ENCODE peak calls at places on chromosomes 1 and 21, in ten cellular contexts. One of them, this sample, is unnamed.

GRCh38 chr21:28099296-28099695 is 893.4 kb downstream of the LTN1 start:
- DNase-seq in cardiac fibroblast: peak
- DNase-seq in A549: no peak
- DNase-seq in fibroblast of villous mesenchyme: peak
- DNase-seq in PC-3: no peak
- DNase-seq in fibroblast of mammary gland: peak
- DNase-seq in astrocyte of the spinal cord: no peak
- DNase-seq in tibial nerve: no peak
- DNase-seq in kidney epithelial cell: no peak
- DNase-seq in AG10803: peak
- DNase-seq in this sample: no peak

GRCh38 chr1:163258181-163258580 is 55.5 kb upstream of the RGS5 start:
- DNase-seq in cardiac fibroblast: peak
- DNase-seq in A549: no peak
- DNase-seq in fibroblast of villous mesenchyme: peak
- DNase-seq in PC-3: peak
- DNase-seq in fibroblast of mammary gland: peak
- DNase-seq in astrocyte of the spinal cord: peak
- DNase-seq in tibial nerve: no peak
- DNase-seq in kidney epithelial cell: no peak
- DNase-seq in AG10803: peak
- DNase-seq in this sample: no peak

GRCh38 chr1:241237873-241238272 is 119.1 kb downstream of the RGS7 start:
- DNase-seq in cardiac fibroblast: no peak
- DNase-seq in A549: no peak
- DNase-seq in fibroblast of villous mesenchyme: no peak
- DNase-seq in PC-3: no peak
- DNase-seq in fibroblast of mammary gland: no peak
- DNase-seq in astrocyte of the spinal cord: no peak
- DNase-seq in tibial nerve: no peak
- DNase-seq in kidney epithelial cell: no peak
- DNase-seq in AG10803: no peak
- DNase-seq in this sample: no peak

GRCh38 chr1:207822124-207822601 is 70.3 kb downstream of the CD46 start:
- DNase-seq in cardiac fibroblast: no peak
- DNase-seq in A549: no peak
- DNase-seq in fibroblast of villous mesenchyme: no peak
- DNase-seq in PC-3: no peak
- DNase-seq in fibroblast of mammary gland: no peak
- DNase-seq in astrocyte of the spinal cord: no peak
- DNase-seq in tibial nerve: no peak
- DNase-seq in kidney epithelial cell: no peak
- DNase-seq in AG10803: no peak
- DNase-seq in this sample: no peak

GRCh38 chr1:230079211-230079590 is 12.2 kb downstream of the GALNT2 start:
- DNase-seq in cardiac fibroblast: no peak
- DNase-seq in A549: no peak
- DNase-seq in fibroblast of villous mesenchyme: no peak
- DNase-seq in PC-3: no peak
- DNase-seq in fibroblast of mammary gland: no peak
- DNase-seq in astrocyte of the spinal cord: no peak
- DNase-seq in tibial nerve: no peak
- DNase-seq in kidney epithelial cell: no peak
- DNase-seq in AG10803: no peak
- DNase-seq in this sample: no peak

GRCh38 chr1:201683397-201683796 is 144.5 kb downstream of the NAV1 start:
- DNase-seq in cardiac fibroblast: no peak
- DNase-seq in A549: no peak
- DNase-seq in fibroblast of villous mesenchyme: no peak
- DNase-seq in PC-3: no peak
- DNase-seq in fibroblast of mammary gland: no peak
- DNase-seq in astrocyte of the spinal cord: no peak
- DNase-seq in tibial nerve: no peak
- DNase-seq in kidney epithelial cell: no peak
- DNase-seq in AG10803: no peak
- DNase-seq in this sample: no peak

GRCh38 chr1:19199393-19200280 is 10.4 kb downstream of the UBR4 start:
- DNase-seq in cardiac fibroblast: no peak
- DNase-seq in A549: no peak
- DNase-seq in fibroblast of villous mesenchyme: no peak
- DNase-seq in PC-3: no peak
- DNase-seq in fibroblast of mammary gland: no peak
- DNase-seq in astrocyte of the spinal cord: no peak
- DNase-seq in tibial nerve: no peak
- DNase-seq in kidney epithelial cell: no peak
- DNase-seq in AG10803: no peak
- DNase-seq in this sample: no peak

GRCh38 chr1:102772831-102773230 is 335.5 kb downstream of the COL11A1 start:
- DNase-seq in cardiac fibroblast: no peak
- DNase-seq in A549: peak
- DNase-seq in fibroblast of villous mesenchyme: no peak
- DNase-seq in PC-3: peak
- DNase-seq in fibroblast of mammary gland: no peak
- DNase-seq in astrocyte of the spinal cord: no peak
- DNase-seq in tibial nerve: no peak
- DNase-seq in kidney epithelial cell: no peak
- DNase-seq in AG10803: no peak
- DNase-seq in this sample: no peak

GRCh38 chr21:14591882-14592281 is 45.8 kb upstream of the SAMSN1 start:
- DNase-seq in cardiac fibroblast: peak
- DNase-seq in A549: no peak
- DNase-seq in fibroblast of villous mesenchyme: peak
- DNase-seq in PC-3: peak
- DNase-seq in fibroblast of mammary gland: peak
- DNase-seq in astrocyte of the spinal cord: peak
- DNase-seq in tibial nerve: peak
- DNase-seq in kidney epithelial cell: peak
- DNase-seq in AG10803: peak
- DNase-seq in this sample: peak

GRCh38 chr1:61419681-61420080 is 305.3 kb downstream of the TM2D1 start:
- DNase-seq in cardiac fibroblast: no peak
- DNase-seq in A549: no peak
- DNase-seq in fibroblast of villous mesenchyme: no peak
- DNase-seq in PC-3: no peak
- DNase-seq in fibroblast of mammary gland: no peak
- DNase-seq in astrocyte of the spinal cord: no peak
- DNase-seq in tibial nerve: no peak
- DNase-seq in kidney epithelial cell: no peak
- DNase-seq in AG10803: no peak
- DNase-seq in this sample: no peak

GRCh38 chr1:19706136-19706535 is 41.5 kb downstream of the HTR6 start:
- DNase-seq in cardiac fibroblast: no peak
- DNase-seq in A549: no peak
- DNase-seq in fibroblast of villous mesenchyme: no peak
- DNase-seq in PC-3: no peak
- DNase-seq in fibroblast of mammary gland: no peak
- DNase-seq in astrocyte of the spinal cord: no peak
- DNase-seq in tibial nerve: no peak
- DNase-seq in kidney epithelial cell: no peak
- DNase-seq in AG10803: no peak
- DNase-seq in this sample: no peak

GRCh38 chr1:54814571-54814970 is 13.4 kb upstream of the TTC22 start:
- DNase-seq in cardiac fibroblast: no peak
- DNase-seq in A549: no peak
- DNase-seq in fibroblast of villous mesenchyme: no peak
- DNase-seq in PC-3: no peak
- DNase-seq in fibroblast of mammary gland: no peak
- DNase-seq in astrocyte of the spinal cord: no peak
- DNase-seq in tibial nerve: no peak
- DNase-seq in kidney epithelial cell: no peak
- DNase-seq in AG10803: no peak
- DNase-seq in this sample: no peak

GRCh38 chr1:54375331-54376084 is 30.7 kb downstream of the SSBP3 start:
- DNase-seq in cardiac fibroblast: no peak
- DNase-seq in A549: no peak
- DNase-seq in fibroblast of villous mesenchyme: no peak
- DNase-seq in PC-3: no peak
- DNase-seq in fibroblast of mammary gland: no peak
- DNase-seq in astrocyte of the spinal cord: no peak
- DNase-seq in tibial nerve: no peak
- DNase-seq in kidney epithelial cell: no peak
- DNase-seq in AG10803: no peak
- DNase-seq in this sample: no peak

DNA sequence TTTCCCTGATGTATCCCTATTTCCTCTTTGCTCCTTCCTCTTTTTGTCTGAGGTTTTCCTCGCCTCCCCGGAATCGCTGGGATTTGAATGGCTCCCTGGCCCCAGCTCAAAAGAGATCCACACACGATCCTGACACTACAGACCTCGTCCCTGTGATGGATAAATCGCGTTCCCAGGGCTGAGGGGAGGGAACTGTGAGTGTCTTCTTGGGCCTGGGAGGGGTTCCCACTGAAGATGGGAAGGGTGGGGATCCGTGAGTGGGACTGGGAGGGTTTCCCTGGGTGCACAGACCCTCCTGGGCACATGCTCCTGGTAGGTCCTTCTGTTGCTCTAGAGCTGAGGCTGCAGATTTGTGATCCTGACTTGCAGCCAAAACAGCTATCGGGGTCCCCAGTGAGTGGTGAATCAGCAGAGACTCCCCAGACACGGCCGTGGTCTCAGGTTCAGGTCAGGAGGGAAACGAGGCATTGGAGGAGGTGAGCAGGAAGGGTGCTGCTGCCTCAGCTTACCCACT is 591.0 kb downstream of the PTPRU start:
- DNase-seq in cardiac fibroblast: no peak
- DNase-seq in A549: no peak
- DNase-seq in fibroblast of villous mesenchyme: no peak
- DNase-seq in PC-3: no peak
- DNase-seq in fibroblast of mammary gland: no peak
- DNase-seq in astrocyte of the spinal cord: no peak
- DNase-seq in tibial nerve: no peak
- DNase-seq in kidney epithelial cell: no peak
- DNase-seq in AG10803: no peak
- DNase-seq in this sample: no peak
- H3K4me3 ChIP-seq in cardiac fibroblast: no peak
- H3K4me3 ChIP-seq in A549: no peak
- H3K4me3 ChIP-seq in fibroblast of villous mesenchyme: no peak
- H3K4me3 ChIP-seq in PC-3: no peak
- H3K4me3 ChIP-seq in fibroblast of mammary gland: no peak
- H3K4me3 ChIP-seq in astrocyte of the spinal cord: no peak
- H3K4me3 ChIP-seq in tibial nerve: no peak
- H3K4me3 ChIP-seq in kidney epithelial cell: no peak
- H3K4me3 ChIP-seq in AG10803: no peak
- H3K4me3 ChIP-seq in this sample: no peak

GRCh38 chr1:238955934-238956333 is 430.4 kb upstream of the CHRM3 start:
- DNase-seq in cardiac fibroblast: no peak
- DNase-seq in A549: no peak
- DNase-seq in fibroblast of villous mesenchyme: no peak
- DNase-seq in PC-3: peak
- DNase-seq in fibroblast of mammary gland: no peak
- DNase-seq in astrocyte of the spinal cord: no peak
- DNase-seq in tibial nerve: no peak
- DNase-seq in kidney epithelial cell: no peak
- DNase-seq in AG10803: no peak
- DNase-seq in this sample: no peak

GRCh38 chr1:238950786-238951185 is 435.6 kb upstream of the CHRM3 start:
- DNase-seq in cardiac fibroblast: no peak
- DNase-seq in A549: no peak
- DNase-seq in fibroblast of villous mesenchyme: no peak
- DNase-seq in PC-3: no peak
- DNase-seq in fibroblast of mammary gland: no peak
- DNase-seq in astrocyte of the spinal cord: peak
- DNase-seq in tibial nerve: no peak
- DNase-seq in kidney epithelial cell: no peak
- DNase-seq in AG10803: no peak
- DNase-seq in this sample: no peak

GRCh38 chr1:238953448-238953847 is 432.9 kb upstream of the CHRM3 start:
- DNase-seq in cardiac fibroblast: no peak
- DNase-seq in A549: no peak
- DNase-seq in fibroblast of villous mesenchyme: no peak
- DNase-seq in PC-3: peak
- DNase-seq in fibroblast of mammary gland: no peak
- DNase-seq in astrocyte of the spinal cord: no peak
- DNase-seq in tibial nerve: no peak
- DNase-seq in kidney epithelial cell: no peak
- DNase-seq in AG10803: no peak
- DNase-seq in this sample: no peak

GRCh38 chr1:238954865-238955264 is 431.5 kb upstream of the CHRM3 start:
- DNase-seq in cardiac fibroblast: no peak
- DNase-seq in A549: no peak
- DNase-seq in fibroblast of villous mesenchyme: no peak
- DNase-seq in PC-3: peak
- DNase-seq in fibroblast of mammary gland: no peak
- DNase-seq in astrocyte of the spinal cord: peak
- DNase-seq in tibial nerve: no peak
- DNase-seq in kidney epithelial cell: no peak
- DNase-seq in AG10803: no peak
- DNase-seq in this sample: peak

DNA sequence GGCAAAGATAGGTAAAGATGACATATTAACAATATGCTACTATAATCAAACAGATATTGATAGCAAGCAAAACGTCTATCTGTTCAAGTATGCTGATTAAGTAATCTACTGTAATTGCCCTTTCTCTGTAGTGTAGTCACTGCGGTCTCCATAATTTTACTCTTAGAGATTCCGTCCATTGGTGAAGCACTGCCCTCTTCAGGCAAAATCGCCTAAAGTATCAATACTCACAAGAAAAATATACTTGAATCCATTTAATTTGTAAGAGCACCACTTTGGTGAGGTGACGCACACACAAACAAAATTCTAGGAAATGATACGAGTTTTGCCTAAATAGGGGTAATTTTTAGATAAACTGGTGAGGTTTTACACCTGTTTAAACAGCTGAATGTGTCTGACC is 434.6 kb upstream of the CHRM3 start:
- DNase-seq in cardiac fibroblast: peak
- DNase-seq in A549: peak
- DNase-seq in fibroblast of villous mesenchyme: peak
- DNase-seq in PC-3: peak
- DNase-seq in fibroblast of mammary gland: peak
- DNase-seq in astrocyte of the spinal cord: peak
- DNase-seq in tibial nerve: peak
- DNase-seq in kidney epithelial cell: peak
- DNase-seq in AG10803: peak
- DNase-seq in this sample: peak
- TF ChIP-seq CTCF in cardiac fibroblast: peak
- TF ChIP-seq CTCF in A549: peak
- TF ChIP-seq CTCF in fibroblast of villous mesenchyme: no peak
- TF ChIP-seq CTCF in PC-3: peak
- TF ChIP-seq CTCF in fibroblast of mammary gland: peak
- TF ChIP-seq CTCF in astrocyte of the spinal cord: peak
- TF ChIP-seq CTCF in tibial nerve: peak
- TF ChIP-seq CTCF in kidney epithelial cell: peak
- TF ChIP-seq CTCF in AG10803: no peak
- TF ChIP-seq CTCF in this sample: peak

GRCh38 chr1:244155661-244156060 is 104.6 kb downstream of the ZBTB18 start:
- DNase-seq in cardiac fibroblast: no peak
- DNase-seq in A549: no peak
- DNase-seq in fibroblast of villous mesenchyme: no peak
- DNase-seq in PC-3: no peak
- DNase-seq in fibroblast of mammary gland: no peak
- DNase-seq in astrocyte of the spinal cord: no peak
- DNase-seq in tibial nerve: no peak
- DNase-seq in kidney epithelial cell: no peak
- DNase-seq in AG10803: no peak
- DNase-seq in this sample: no peak
- H3K4me3 ChIP-seq in cardiac fibroblast: no peak
- H3K4me3 ChIP-seq in A549: no peak
- H3K4me3 ChIP-seq in fibroblast of villous mesenchyme: no peak
- H3K4me3 ChIP-seq in PC-3: no peak
- H3K4me3 ChIP-seq in fibroblast of mammary gland: no peak
- H3K4me3 ChIP-seq in astrocyte of the spinal cord: no peak
- H3K4me3 ChIP-seq in tibial nerve: no peak
- H3K4me3 ChIP-seq in kidney epithelial cell: no peak
- H3K4me3 ChIP-seq in AG10803: no peak
- H3K4me3 ChIP-seq in this sample: no peak

GRCh38 chr1:235328271-235329138 is at the start of gene GGPS1:
- DNase-seq in cardiac fibroblast: peak
- DNase-seq in A549: peak
- DNase-seq in fibroblast of villous mesenchyme: peak
- DNase-seq in PC-3: peak
- DNase-seq in fibroblast of mammary gland: peak
- DNase-seq in astrocyte of the spinal cord: peak
- DNase-seq in tibial nerve: peak
- DNase-seq in kidney epithelial cell: peak
- DNase-seq in AG10803: peak
- DNase-seq in this sample: peak
- TF ChIP-seq CTCF in cardiac fibroblast: no peak
- TF ChIP-seq CTCF in A549: peak
- TF ChIP-seq CTCF in fibroblast of villous mesenchyme: no peak
- TF ChIP-seq CTCF in PC-3: no peak
- TF ChIP-seq CTCF in fibroblast of mammary gland: peak
- TF ChIP-seq CTCF in astrocyte of the spinal cord: peak
- TF ChIP-seq CTCF in tibial nerve: no peak
- TF ChIP-seq CTCF in kidney epithelial cell: no peak
- TF ChIP-seq CTCF in AG10803: peak
- TF ChIP-seq CTCF in this sample: no peak